ENCODE peak calls at places on chromosomes 1 and 21, in seven cellular contexts. C is stomach, G is pancreas, U is testis, H is gastrocnemius medialis, O is kidney, Y is PC-3. L is an unnamed sample.

GRCh38 chr1:165897326-165898303 is 70.2 kb downstream of the UCK2 start:
- DNase-seq in O (no peak), G (no peak), H (no peak), Y (no peak), U (no peak), C (no peak), L (no peak)

GRCh38 chr1:205538211-205538840 is 33.9 kb downstream of the CDK18 start:
- DNase-seq in O (peak; percentile 7), G (no peak), C (peak; percentile 15), Y (peak; percentile 58), H (no peak), U (no peak), L (no peak)

GRCh38 chr1:216914974-216915373 is 191.7 kb upstream of the ESRRG start:
- DNase-seq in Y (no peak), U (no peak), G (no peak), C (no peak), H (no peak), O (no peak), L (no peak)

GRCh38 chr1:221458430-221459156 is 283.3 kb downstream of the DUSP10 start:
- DNase-seq in H (no peak), O (no peak), Y (no peak), G (no peak), C (no peak), U (no peak), L (no peak)

GRCh38 chr1:192729500-192729899 is 79.3 kb upstream of the RGS2 start:
- DNase-seq in C (no peak), H (no peak), O (no peak), U (no peak), Y (no peak), G (no peak), L (no peak)

GRCh38 chr1:109826446-109826845 is 62.7 kb upstream of the EPS8L3 start:
- DNase-seq in O (no peak), Y (no peak), C (no peak), G (no peak), H (no peak), U (no peak), L (no peak)

GRCh38 chr21:35204125-35204524 is 155.0 kb upstream of the RUNX1 start:
- DNase-seq in U (no peak), G (no peak), O (no peak), Y (no peak), C (no peak), H (no peak), L (no peak)

GRCh38 chr1:231571904-231572303 is 43.4 kb downstream of the TSNAX start:
- DNase-seq in U (no peak), G (no peak), Y (no peak), O (no peak), C (no peak), H (no peak), L (no peak)

GRCh38 chr21:33230518-33231324 is 983 bp downstream of the IFNAR2 start:
- DNase-seq in Y (peak; percentile 63), C (no peak), U (peak; percentile 40), G (peak; percentile 50), O (peak; percentile 88), H (no peak), L (peak; percentile 64)

GRCh38 chr1:169100208-169100882 is 6.1 kb upstream of the ATP1B1 start:
- DNase-seq in U (no peak), Y (peak; percentile 20), G (no peak), C (peak; percentile 73), H (no peak), O (no peak), L (no peak)

GRCh38 chr21:23930565-23930964 is 1676.7 kb downstream of the MRPL39 start:
- DNase-seq in C (no peak), U (no peak), H (no peak), Y (no peak), O (no peak), G (no peak), L (no peak)

GRCh38 chr1:41416552-41417334 is 55.5 kb downstream of the FOXO6 start:
- DNase-seq in G (peak; percentile 77), H (no peak), O (peak; percentile 88), C (peak; percentile 63), U (peak; percentile 60), Y (peak; percentile 78), L (peak; percentile 48)

GRCh38 chr1:239456788-239457187 is 70.4 kb downstream of the CHRM3 start:
- DNase-seq in H (no peak), Y (peak; percentile 80), U (no peak), G (no peak), C (no peak), O (no peak), L (no peak)

GRCh38 chr21:31803039-31804007 is 69.5 kb upstream of the HUNK start:
- DNase-seq in C (no peak), Y (no peak), H (no peak), O (no peak), G (no peak), U (no peak), L (no peak)

GRCh38 chr21:31795992-31796391 is 64.1 kb upstream of the SCAF4 start:
- DNase-seq in H (no peak), C (no peak), Y (no peak), G (no peak), O (no peak), U (no peak), L (no peak)

GRCh38 chr21:31802331-31802730 is 70.4 kb upstream of the SCAF4 start:
- DNase-seq in Y (no peak), U (no peak), C (no peak), G (no peak), H (no peak), O (no peak), L (no peak)

GRCh38 chr21:31801551-31802234 is 69.8 kb upstream of the SCAF4 start:
- DNase-seq in O (no peak), H (no peak), Y (no peak), G (no peak), U (no peak), C (no peak), L (no peak)

GRCh38 chr21:31798842-31799691 is 67.1 kb upstream of the SCAF4 start:
- DNase-seq in H (no peak), U (no peak), C (no peak), O (no peak), G (no peak), Y (no peak), L (no peak)
- H3K27ac ChIP-seq in H (no peak overlapping the region), U (no peak overlapping the region), C (no peak overlapping the region), O (no peak overlapping the region), G (no peak overlapping the region), Y (no peak overlapping the region), L (no peak overlapping the region)

GRCh38 chr1:117928881-117929339 is 511 bp downstream of the GDAP2 start:
- DNase-seq in Y (peak; percentile 68), O (no peak), C (peak; percentile 54), H (peak; percentile 36), U (peak; percentile 83), G (peak; percentile 54), L (peak; percentile 65)
- TF ChIP-seq CTCF in Y (peak; percentile 32), O (no peak), C (no peak), H (no peak), U (no peak), G (no peak), L (peak; percentile 22)

GRCh38 chr1:234607091-234608025 is 2.6 kb downstream of the IRF2BP2 start:
- DNase-seq in C (peak; percentile 38), O (peak; percentile 75), U (no peak), Y (peak; percentile 25), G (peak; percentile 60), H (no peak), L (peak; percentile 41)

GRCh38 chr1:234605493-234605982 is 4.4 kb downstream of the IRF2BP2 start:
- DNase-seq in C (no peak), G (no peak), O (no peak), Y (no peak), U (no peak), H (no peak), L (no peak)

GRCh38 chr1:234606731-234607090 is 3.3 kb downstream of the IRF2BP2 start:
- DNase-seq in H (no peak), O (no peak), G (no peak), C (no peak), U (no peak), Y (no peak), L (no peak)

GRCh38 chr1:234604726-234605492 is 5.1 kb downstream of the IRF2BP2 start:
- DNase-seq in U (no peak), G (no peak), Y (peak; percentile 30), O (no peak), H (no peak), C (no peak), L (no peak)

DNA sequence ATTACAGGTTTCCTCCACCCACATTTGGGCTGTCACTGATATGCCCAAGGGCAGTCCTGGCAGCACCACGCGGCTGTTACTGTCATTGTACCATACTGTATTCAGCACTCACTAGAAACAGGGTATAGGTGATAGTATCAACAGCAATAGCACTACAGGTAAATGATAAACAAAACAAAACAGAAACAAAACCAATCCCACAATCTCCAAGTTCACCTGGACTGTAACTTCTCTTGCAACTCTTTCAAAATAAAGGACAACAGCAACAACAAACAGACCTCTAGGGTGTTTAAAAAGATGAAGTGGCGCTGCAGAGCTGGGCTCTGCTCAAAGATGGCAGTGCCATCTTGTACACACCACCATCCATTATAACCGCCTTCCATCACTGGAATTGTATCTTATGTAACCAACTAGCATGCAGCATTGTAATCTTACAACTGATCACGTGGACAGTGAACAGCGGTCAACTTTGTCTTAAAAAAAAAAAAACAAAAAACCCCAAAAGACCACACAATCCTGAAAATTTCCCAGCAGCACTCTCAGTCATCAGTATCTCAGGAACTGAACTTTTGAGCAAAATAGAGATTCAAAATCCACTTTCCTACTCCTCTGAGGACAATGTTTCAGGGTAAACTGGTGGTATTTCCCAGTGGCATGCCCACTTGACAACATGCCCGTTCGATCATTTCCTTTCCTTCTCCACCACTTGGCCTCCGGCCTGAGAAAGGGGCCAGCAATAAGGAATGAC is 3.8 kb downstream of the IRF2BP2 start:
- DNase-seq in U (no peak), G (peak; percentile 59), Y (peak; percentile 44), O (no peak), C (peak; percentile 53), H (peak; percentile 70), L (peak; percentile 29)
- H3K36me3 ChIP-seq in U (no peaks in the 10 kb centered on the region), G (no peaks in the 10 kb centered on the region), Y (peaks cover 57% of the 10 kb centered on the region), O (peaks cover 7% of the 10 kb centered on the region), C (peaks cover 29% of the 10 kb centered on the region), H (peaks cover 16% of the 10 kb centered on the region), L (no peaks in the 10 kb centered on the region)

GRCh38 chr1:64952055-64952699 is 14.2 kb downstream of the JAK1 start:
- DNase-seq in H (no peak), G (no peak), U (no peak), O (no peak), Y (no peak), C (no peak), L (no peak)
- H3K27ac ChIP-seq in H (peak overlapping the region; percentile 89), G (no peak overlapping the region), U (no peak overlapping the region), O (no peak overlapping the region), Y (no peak overlapping the region), C (no peak overlapping the region), L (no peak overlapping the region)